ENCODE peak calls at places on chromosomes 5 and 9, in eight cellular contexts. B is sigmoid colon; G is adipocyte; Y is effector memory CD4-positive, alpha-beta T cell; A is ovary; Z is body of pancreas; R is hepatocyte; X is HepG2. U is an unnamed sample.

GRCh38 chr5:177370488-177371119 is 12.9 kb downstream of the RGS14 start:
- DNase-seq in X (peak; percentile 94), R (peak; percentile 97), Y (peak; percentile 51), A (peak; percentile 77), Z (peak; percentile 93), B (peak; percentile 89), G (peak; percentile 86), U (peak; percentile 96)

GRCh38 chr5:66174338-66174737 is 30.2 kb downstream of the SREK1 start:
- DNase-seq in A (no peak), Y (no peak), Z (no peak), B (no peak), G (peak; percentile 59), R (peak; percentile 18), X (peak; percentile 3), U (no peak)

GRCh38 chr5:126978258-126978657 is 52.1 kb downstream of the MARCHF3 start:
- DNase-seq in Z (no peak), Y (no peak), R (no peak), A (no peak), X (no peak), G (no peak), B (no peak), U (no peak)

GRCh38 chr9:69173891-69174644 is at the start of gene TJP2:
- DNase-seq in B (peak; percentile 82), R (peak; percentile 72), X (peak; percentile 54), G (peak; percentile 85), Y (peak; percentile 23), Z (peak; percentile 41), A (peak; percentile 76), U (peak; percentile 91)

GRCh38 chr5:138716456-138716924 is 36.7 kb upstream of the CTNNA1 start:
- DNase-seq in R (no peak), Y (no peak), Z (peak; percentile 16), A (no peak), X (peak; percentile 39), G (no peak), B (no peak), U (no peak)

GRCh38 chr5:172002310-172002709 is 4.1 kb downstream of the FBXW11 start:
- DNase-seq in Z (no peak), B (no peak), A (no peak), Y (no peak), G (peak; percentile 62), X (peak; percentile 38), R (no peak), U (no peak)

GRCh38 chr5:77181173-77181572 is 29.3 kb upstream of the PDE8B start:
- DNase-seq in A (no peak), Z (no peak), G (no peak), Y (no peak), X (no peak), B (no peak), R (peak; percentile 8), U (peak; percentile 55)

GRCh38 chr9:18800579-18800978 is 232.4 kb downstream of the SAXO1 start:
- DNase-seq in R (no peak), Z (no peak), B (no peak), X (no peak), G (no peak), A (no peak), Y (no peak), U (no peak)

GRCh38 chr5:8908055-8908683 is 637.7 kb downstream of the SEMA5A start:
- DNase-seq in X (no peak), R (peak; percentile 62), G (peak; percentile 28), B (no peak), A (no peak), Y (no peak), Z (peak; percentile 15), U (no peak)

GRCh38 chr9:71762900-71763653 is 5.2 kb downstream of the CEMIP2 start:
- DNase-seq in B (no peak), Z (no peak), Y (no peak), X (peak; percentile 82), A (no peak), R (no peak), G (peak; percentile 70), U (no peak)

GRCh38 chr5:167352801-167353200 is 938.6 kb upstream of the WWC1 start:
- DNase-seq in Y (no peak), R (no peak), X (no peak), Z (no peak), A (no peak), G (no peak), B (no peak), U (no peak)

GRCh38 chr5:167348980-167349379 is 942.5 kb upstream of the WWC1 start:
- DNase-seq in Z (no peak), Y (no peak), G (no peak), R (no peak), X (no peak), A (no peak), B (no peak), U (no peak)

GRCh38 chr5:167346461-167346860 is 945.0 kb upstream of the WWC1 start:
- DNase-seq in G (no peak), A (no peak), Z (no peak), X (no peak), Y (no peak), R (no peak), B (no peak), U (no peak)

DNA sequence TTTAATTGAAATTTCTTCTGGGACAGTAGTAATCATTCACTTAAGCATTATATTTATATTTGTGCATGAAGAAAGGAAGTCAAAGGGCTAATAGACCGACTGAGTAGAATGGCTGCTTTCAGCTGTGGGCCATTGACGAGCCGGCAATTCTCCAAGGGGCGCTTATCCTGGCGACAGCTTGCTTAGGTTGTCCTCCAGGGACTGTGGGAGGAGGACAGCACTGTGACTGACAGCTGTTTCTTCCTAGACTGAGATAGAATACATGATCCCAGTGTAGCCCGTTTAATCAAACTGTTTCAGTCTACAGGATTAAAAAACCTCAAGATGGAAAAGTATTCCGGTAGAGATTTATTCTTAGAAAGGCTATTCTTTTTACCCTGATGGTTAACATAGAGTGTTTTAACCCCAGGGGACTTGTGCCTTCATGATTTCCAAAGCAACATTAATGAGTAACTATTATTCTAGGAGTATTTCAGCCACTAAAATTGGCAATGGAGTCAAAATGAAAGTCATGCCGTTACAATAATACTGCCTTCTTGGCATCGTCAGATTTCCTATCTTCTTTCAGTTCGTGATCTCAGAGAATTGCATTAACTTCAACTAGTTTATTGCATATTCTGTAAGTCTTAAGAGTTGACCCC is 943.0 kb upstream of the WWC1 start:
- DNase-seq in A (no peak), Y (no peak), R (no peak), G (no peak), X (no peak), B (no peak), Z (no peak), U (no peak)
- H3K4me3 ChIP-seq in A (no peak overlapping the region), Y (no peak overlapping the region), R (no peak overlapping the region), G (no peak overlapping the region), X (no peak overlapping the region), B (no peak overlapping the region), Z (no peak overlapping the region), U (no peak overlapping the region)

GRCh38 chr5:67209141-67209771 is 12.7 kb upstream of the CD180 start:
- DNase-seq in B (peak; percentile 78), A (peak; percentile 62), Z (peak; percentile 77), R (peak; percentile 86), G (peak; percentile 83), Y (peak; percentile 55), X (peak; percentile 61), U (no peak)
- H3K4me1 ChIP-seq in B (peaks cover 8% of the 10 kb centered on the region), A (peaks cover 1% of the 10 kb centered on the region), Z (peaks cover 4% of the 10 kb centered on the region), R (peaks cover 5% of the 10 kb centered on the region), G (peaks cover 8% of the 10 kb centered on the region), Y (peaks cover 40% of the 10 kb centered on the region), X (peaks cover 5% of the 10 kb centered on the region), U (no peaks in the 10 kb centered on the region)

GRCh38 chr5:10630126-10630525 is 66.3 kb downstream of the ANKRD33B start:
- DNase-seq in A (no peak), Z (no peak), B (peak; percentile 52), R (no peak), G (no peak), Y (no peak), X (no peak), U (no peak)

GRCh38 chr5:10634056-10634455 is 70.2 kb downstream of the ANKRD33B start:
- DNase-seq in A (no peak), X (no peak), G (no peak), B (no peak), Y (no peak), R (no peak), Z (no peak), U (no peak)

GRCh38 chr5:10631597-10631996 is 67.7 kb downstream of the ANKRD33B start:
- DNase-seq in X (no peak), A (no peak), R (no peak), G (no peak), B (peak; percentile 27), Z (no peak), Y (no peak), U (peak; percentile 61)

GRCh38 chr5:10633271-10634049 is 69.6 kb downstream of the ANKRD33B start:
- DNase-seq in R (no peak), B (no peak), A (no peak), Z (no peak), X (no peak), Y (peak; percentile 25), G (no peak), U (no peak)

DNA sequence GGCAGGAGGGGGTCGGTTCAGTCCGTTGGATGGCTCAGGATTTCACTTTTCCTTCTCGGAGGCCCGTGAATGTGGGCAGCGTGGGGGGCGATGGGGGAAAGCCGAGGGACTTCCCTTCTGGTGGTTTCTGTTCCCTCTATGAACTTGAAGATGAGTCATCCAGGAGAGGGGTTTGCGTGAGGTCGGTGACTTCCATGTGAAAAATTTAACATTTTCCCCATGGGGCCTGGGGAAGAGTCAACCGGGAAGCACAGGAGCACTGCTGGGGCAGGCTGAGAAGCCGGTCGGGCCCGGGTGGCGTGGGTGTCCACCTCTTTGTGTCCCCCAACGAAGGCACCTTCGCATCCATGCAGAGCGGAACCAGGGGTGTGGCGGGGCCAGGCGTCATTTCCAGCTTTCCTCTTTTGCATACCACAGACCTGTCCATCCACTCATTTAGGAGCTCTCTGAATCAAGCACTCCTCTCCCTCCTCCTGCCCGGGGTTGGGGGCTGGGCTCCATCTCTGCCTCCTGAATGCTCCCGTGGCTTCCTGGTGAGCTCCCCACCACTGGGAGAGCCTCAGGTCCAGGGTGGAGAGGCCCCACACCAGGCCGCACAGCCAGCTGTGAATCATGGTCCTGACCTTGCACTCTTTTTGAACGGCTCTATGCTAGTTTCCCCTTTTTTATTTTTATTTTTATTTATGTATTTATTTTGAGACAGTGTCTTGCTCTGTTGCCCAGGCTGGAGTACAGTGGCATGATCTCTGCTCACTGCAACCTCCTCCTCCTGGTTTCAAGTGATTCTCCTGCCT is 68.4 kb downstream of the ANKRD33B start:
- DNase-seq in B (peak; percentile 50), Z (no peak), Y (peak; percentile 6), R (no peak), G (no peak), X (no peak), A (no peak), U (peak; percentile 66)
- H3K4me3 ChIP-seq in B (no peak overlapping the region), Z (no peak overlapping the region), Y (peak overlapping the region; percentile 13), R (no peak overlapping the region), G (no peak overlapping the region), X (no peak overlapping the region), A (no peak overlapping the region), U (no peak overlapping the region)

DNA sequence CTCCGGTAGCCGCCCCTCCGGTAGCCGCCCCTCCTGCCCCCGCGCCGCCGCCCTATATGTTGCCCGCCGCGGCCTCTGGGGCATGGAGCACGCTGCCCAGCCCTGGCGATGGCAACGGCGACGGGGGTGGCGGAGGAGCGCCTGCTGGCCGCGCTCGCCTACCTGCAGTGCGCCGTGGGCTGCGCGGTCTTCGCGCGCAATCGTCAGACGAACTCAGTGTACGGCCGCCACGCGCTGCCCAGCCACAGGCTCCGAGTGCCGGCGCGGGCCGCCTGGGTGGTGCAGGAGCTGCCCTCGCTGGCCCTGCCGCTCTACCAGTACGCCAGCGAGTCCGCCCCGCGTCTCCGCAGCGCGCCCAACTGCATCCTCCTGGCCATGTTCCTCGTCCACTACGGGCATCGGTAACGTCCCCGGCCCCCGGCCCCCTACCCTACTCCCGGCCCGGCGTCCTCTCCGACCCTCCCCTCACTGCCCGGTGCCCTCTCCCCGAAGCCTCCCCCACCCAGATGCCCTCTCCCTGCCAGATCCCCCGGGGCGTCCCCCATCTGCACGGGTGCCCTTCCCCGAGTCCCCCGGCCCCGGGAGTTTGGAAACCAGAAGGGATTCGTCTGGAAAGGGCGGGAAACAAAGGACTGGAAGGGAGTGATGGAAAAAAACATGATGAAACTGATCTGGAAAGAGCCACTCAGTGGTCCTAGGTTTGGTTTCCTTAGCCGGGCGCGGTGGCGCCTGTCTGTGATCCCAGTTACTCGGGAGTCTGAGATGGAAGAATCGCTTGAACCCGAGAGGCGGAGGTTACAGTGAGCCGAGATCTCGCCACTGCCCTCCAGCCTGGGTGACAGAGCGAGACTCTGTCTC is 458 bp downstream of the SRD5A1 start:
- DNase-seq in A (no peak), R (peak; percentile 70), B (peak; percentile 72), G (peak; percentile 73), Y (no peak), Z (no peak), X (no peak), U (no peak)
- H3K4me1 ChIP-seq in A (peaks cover 1% of the 10 kb centered on the region), R (peaks cover 8% of the 10 kb centered on the region), B (peaks cover 32% of the 10 kb centered on the region), G (peaks cover 13% of the 10 kb centered on the region), Y (peaks cover 17% of the 10 kb centered on the region), Z (peaks cover 18% of the 10 kb centered on the region), X (peaks cover 63% of the 10 kb centered on the region), U (peaks cover 4% of the 10 kb centered on the region)

U was measured in kidney.